ENCODE peak calls at places on chromosomes 1 and 21, in ten cellular contexts. H is psoas muscle; E is PC-9; Z is upper lobe of right lung; U is heart left ventricle; F is right lobe of liver; W is stomach; V is effector memory CD4-positive, alpha-beta T cell; D is cardiac muscle cell; I is ovary. Y is an unnamed sample.

GRCh38 chr1:92817986-92818764 is 13.7 kb upstream of the RPL5 start:
- DNase-seq in H (no peak), I (no peak), U (no peak), E (no peak), D (peak; percentile 60), Z (no peak), V (no peak), W (no peak), F (no peak), Y (peak; percentile 28)

GRCh38 chr1:53117836-53118235 is 24.6 kb downstream of the SLC1A7 start:
- DNase-seq in E (no peak), H (no peak), U (no peak), D (no peak), V (no peak), F (no peak), W (no peak), I (no peak), Z (no peak), Y (no peak)

GRCh38 chr1:10387611-10388386 is 11.1 kb upstream of the PGD start:
- DNase-seq in Z (no peak), U (peak; percentile 36), H (peak; percentile 30), V (no peak), F (no peak), W (no peak), D (peak; percentile 68), E (no peak), I (peak; percentile 12), Y (peak; percentile 16)

GRCh38 chr1:166165661-166166399 is 971 bp downstream of the FAM78B start:
- DNase-seq in F (peak; percentile 56), Z (no peak), D (no peak), U (no peak), V (no peak), I (peak; percentile 16), E (no peak), H (no peak), W (no peak), Y (peak; percentile 20)

GRCh38 chr1:32702599-32703478 is at the start of gene SYNC:
- DNase-seq in E (peak; percentile 50), W (peak; percentile 60), H (peak; percentile 83), F (peak; percentile 48), U (peak; percentile 70), I (peak; percentile 73), V (no peak), D (peak; percentile 72), Z (peak; percentile 88), Y (peak; percentile 89)

GRCh38 chr1:93829061-93829460 is 49.9 kb downstream of the DNTTIP2 start:
- DNase-seq in V (no peak), E (no peak), I (no peak), D (no peak), F (no peak), Z (no peak), U (no peak), H (no peak), W (no peak), Y (no peak)

GRCh38 chr1:184114818-184115398 is 63.4 kb downstream of the TSEN15 start:
- DNase-seq in F (no peak), D (no peak), H (no peak), I (no peak), V (no peak), U (no peak), W (no peak), Z (no peak), E (no peak), Y (no peak)

GRCh38 chr21:21101911-21102310 is 103.7 kb downstream of the NCAM2 start:
- DNase-seq in I (no peak), Z (no peak), U (no peak), W (no peak), D (peak; percentile 73), H (no peak), V (no peak), E (no peak), F (no peak), Y (no peak)

GRCh38 chr1:110850632-110851031 is 22.3 kb upstream of the CD53 start:
- DNase-seq in D (no peak), H (no peak), U (no peak), W (no peak), V (no peak), Z (no peak), I (no peak), F (no peak), E (no peak), Y (no peak)

GRCh38 chr1:59011663-59012062 is 227.8 kb upstream of the JUN start:
- DNase-seq in W (no peak), V (no peak), E (no peak), H (no peak), I (no peak), F (no peak), D (no peak), U (no peak), Z (no peak), Y (no peak)

GRCh38 chr1:104238991-104239390 is 489.3 kb downstream of the AMY1C start:
- DNase-seq in F (no peak), V (no peak), W (no peak), H (no peak), Z (no peak), I (no peak), E (no peak), U (no peak), D (no peak), Y (no peak)

GRCh38 chr1:219174672-219175564 is 1.2 kb downstream of the LYPLAL1 start:
- DNase-seq in W (no peak), U (no peak), I (peak; percentile 37), V (no peak), H (no peak), D (peak; percentile 91), F (no peak), E (peak; percentile 32), Z (no peak), Y (peak; percentile 59)

GRCh38 chr21:22399717-22400520 is 1401.7 kb downstream of the NCAM2 start:
- DNase-seq in W (no peak), H (no peak), I (no peak), F (no peak), D (no peak), V (no peak), E (no peak), Z (no peak), U (no peak), Y (no peak)

GRCh38 chr1:20494609-20495311 is 8.8 kb upstream of the CAMK2N1 start:
- DNase-seq in F (no peak), D (peak; percentile 80), E (no peak), Z (no peak), U (no peak), H (no peak), W (no peak), I (no peak), V (no peak), Y (no peak)

GRCh38 chr1:4557949-4558348 is 96.5 kb upstream of the AJAP1 start:
- DNase-seq in D (no peak), V (no peak), F (no peak), I (no peak), U (no peak), H (no peak), W (no peak), Z (no peak), E (no peak), Y (no peak)

GRCh38 chr1:40421694-40422384 is 28.4 kb upstream of the ZFP69B start:
- DNase-seq in V (no peak), D (peak; percentile 75), H (no peak), I (no peak), E (no peak), W (peak; percentile 37), Z (no peak), U (peak; percentile 31), F (peak; percentile 93), Y (no peak)

DNA sequence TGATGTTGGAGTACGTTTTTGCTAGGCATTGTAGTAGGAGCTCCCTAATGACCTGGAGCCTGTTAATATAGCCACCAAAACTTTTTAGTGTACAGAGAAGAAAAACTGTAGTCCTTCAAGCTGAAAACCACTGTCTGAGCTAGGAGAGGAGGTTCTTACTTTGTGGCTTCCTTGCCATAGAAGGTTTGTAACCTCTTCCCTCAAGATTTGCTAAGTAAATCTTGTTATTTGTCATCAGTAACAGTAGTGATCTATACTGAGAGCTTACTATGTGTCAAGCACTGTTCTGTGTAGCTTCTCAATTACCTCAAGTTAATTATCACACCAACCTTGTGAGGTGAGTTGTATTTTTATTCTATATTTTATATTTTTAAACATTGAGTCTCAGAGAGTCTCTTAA is 21.2 kb upstream of the LRRC8C start:
- DNase-seq in V (no peak), F (no peak), H (no peak), D (no peak), E (no peak), I (no peak), U (no peak), W (no peak), Z (no peak), Y (no peak)
- H3K4me1 ChIP-seq in V (peaks cover 52% of the 10 kb centered on the region), F (no peaks in the 10 kb centered on the region), H (no peaks in the 10 kb centered on the region), D (peaks cover 13% of the 10 kb centered on the region), E (peaks cover 6% of the 10 kb centered on the region), I (peaks cover 1% of the 10 kb centered on the region), U (peaks cover 60% of the 10 kb centered on the region), W (no peaks in the 10 kb centered on the region), Z (peaks cover 9% of the 10 kb centered on the region), Y (no peaks in the 10 kb centered on the region)

DNA sequence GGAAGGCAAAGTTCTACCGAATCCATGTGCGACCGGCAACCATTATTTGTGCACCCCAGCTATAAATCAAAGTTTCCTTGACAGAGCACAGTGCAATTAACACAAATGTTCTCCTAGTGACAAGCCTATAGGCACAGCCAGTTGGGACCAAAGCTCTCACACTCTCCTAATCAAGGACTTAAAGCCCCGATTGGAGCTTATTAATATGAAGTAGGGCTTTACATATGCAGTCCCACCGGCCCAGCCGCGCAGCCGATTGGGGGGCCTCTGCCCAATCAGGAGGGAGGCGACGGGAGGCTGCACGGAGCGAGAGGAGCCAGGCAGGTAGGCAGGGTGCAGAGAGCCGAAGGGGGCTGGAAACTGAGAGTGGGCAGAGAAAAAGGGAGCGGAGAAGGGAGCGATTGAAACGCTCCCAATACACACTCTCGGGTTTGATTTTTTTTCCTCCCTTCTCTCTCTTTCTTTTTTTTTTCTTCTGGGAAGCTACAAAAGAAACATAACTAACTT is at the start of gene ESRRG:
- DNase-seq in I (peak; percentile 9), F (no peak), D (no peak), H (peak; percentile 56), U (peak; percentile 84), Z (peak; percentile 70), V (no peak), E (no peak), W (peak; percentile 88), Y (peak; percentile 74)
- H3K4me3 ChIP-seq in I (no peak within 1 kb of the TSS), F (peak within 1 kb of the TSS; percentile 31), D (peak within 1 kb of the TSS; percentile 44), H (peak within 1 kb of the TSS; percentile 66), U (peak within 1 kb of the TSS; percentile 43), Z (peak within 1 kb of the TSS; percentile 35), V (no peak within 1 kb of the TSS), E (peak within 1 kb of the TSS; percentile 43), W (peak within 1 kb of the TSS; percentile 41), Y (no peak within 1 kb of the TSS)

GRCh38 chr1:150612014-150612345 is 17.4 kb downstream of the ENSA start:
- DNase-seq in V (no peak), U (no peak), W (no peak), E (no peak), Z (no peak), D (no peak), F (no peak), H (no peak), I (no peak), Y (no peak)
- H3K27ac ChIP-seq in V (peak overlapping the region; percentile 97), U (peak overlapping the region; percentile 93), W (peak overlapping the region; percentile 89), E (peak overlapping the region; percentile 97), Z (peak overlapping the region; percentile 92), D (peak overlapping the region; percentile 28), F (peak overlapping the region; percentile 81), H (peak overlapping the region; percentile 70), I (peak overlapping the region; percentile 53), Y (peak overlapping the region; percentile 66)

DNA sequence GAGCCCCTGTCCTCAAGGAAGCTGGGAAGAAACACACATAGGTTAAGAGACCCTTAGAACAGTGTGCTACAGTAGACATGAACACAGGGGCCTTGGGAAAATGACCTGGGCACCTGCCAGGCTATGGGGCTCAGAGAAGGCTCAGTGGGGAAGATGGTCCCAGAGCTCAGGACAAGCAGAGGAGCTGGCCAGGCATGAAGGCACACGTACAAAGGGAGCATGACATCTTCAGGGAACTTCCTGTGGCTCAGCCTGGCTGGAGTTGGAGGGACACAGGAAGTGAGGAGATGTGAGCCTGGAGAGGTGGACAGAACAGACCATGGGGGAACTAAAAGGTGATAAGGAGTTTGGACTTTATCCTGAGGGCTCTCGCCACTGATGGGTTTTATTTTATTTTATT is 3.8 kb upstream of the SLC50A1 start:
- DNase-seq in U (no peak), V (no peak), E (no peak), I (no peak), W (no peak), Z (no peak), H (no peak), D (no peak), F (no peak), Y (peak; percentile 15)
- H3K4me1 ChIP-seq in U (peaks cover 80% of the 10 kb centered on the region), V (peaks cover 43% of the 10 kb centered on the region), E (peaks cover 43% of the 10 kb centered on the region), I (peaks cover 5% of the 10 kb centered on the region), W (peaks cover 88% of the 10 kb centered on the region), Z (peaks cover 37% of the 10 kb centered on the region), H (peaks cover 24% of the 10 kb centered on the region), D (peaks cover 29% of the 10 kb centered on the region), F (no peaks in the 10 kb centered on the region), Y (peaks cover 1% of the 10 kb centered on the region)